ENCODE peak calls at places on chromosomes 2 and 18, in five cellular contexts. One of them, this sample, is unnamed.

GRCh38 chr2:61910603-61911002 is 5.1 kb downstream of the COMMD1 start:
- DNase-seq in GM20000: no peak
- DNase-seq in amygdala: no peak
- DNase-seq in activated CD4-positive, alpha-beta memory T cell treated with anti-CD3 and anti-CD28 coated beads for 36 hours: no peak
- DNase-seq in ELR: peak; percentile 38
- DNase-seq in this sample: no peak

GRCh38 chr2:64204006-64204632 is 59.9 kb upstream of the PELI1 start:
- DNase-seq in amygdala: peak; percentile 9
- DNase-seq in ELR: peak; percentile 31
- DNase-seq in GM20000: peak; percentile 62
- DNase-seq in activated CD4-positive, alpha-beta memory T cell treated with anti-CD3 and anti-CD28 coated beads for 36 hours: peak; percentile 69
- DNase-seq in this sample: no peak

GRCh38 chr2:20400306-20400705 is 46.6 kb upstream of the RHOB start:
- DNase-seq in activated CD4-positive, alpha-beta memory T cell treated with anti-CD3 and anti-CD28 coated beads for 36 hours: no peak
- DNase-seq in amygdala: no peak
- DNase-seq in ELR: no peak
- DNase-seq in GM20000: no peak
- DNase-seq in this sample: no peak

GRCh38 chr2:219388845-219389156 is 1.1 kb upstream of the DNPEP start:
- DNase-seq in amygdala: no peak
- DNase-seq in GM20000: no peak
- DNase-seq in activated CD4-positive, alpha-beta memory T cell treated with anti-CD3 and anti-CD28 coated beads for 36 hours: no peak
- DNase-seq in ELR: no peak
- DNase-seq in this sample: no peak

GRCh38 chr18:78875998-78876650 is 103.5 kb upstream of the SALL3 start:
- DNase-seq in ELR: no peak
- DNase-seq in activated CD4-positive, alpha-beta memory T cell treated with anti-CD3 and anti-CD28 coated beads for 36 hours: no peak
- DNase-seq in GM20000: no peak
- DNase-seq in amygdala: no peak
- DNase-seq in this sample: no peak

GRCh38 chr2:104851236-104852160 is 2.4 kb upstream of the POU3F3 start:
- DNase-seq in ELR: no peak
- DNase-seq in amygdala: no peak
- DNase-seq in activated CD4-positive, alpha-beta memory T cell treated with anti-CD3 and anti-CD28 coated beads for 36 hours: no peak
- DNase-seq in GM20000: no peak
- DNase-seq in this sample: no peak

GRCh38 chr2:133122529-133122928 is 445.7 kb downstream of the NCKAP5 start:
- DNase-seq in ELR: no peak
- DNase-seq in GM20000: no peak
- DNase-seq in activated CD4-positive, alpha-beta memory T cell treated with anti-CD3 and anti-CD28 coated beads for 36 hours: no peak
- DNase-seq in amygdala: no peak
- DNase-seq in this sample: no peak

GRCh38 chr2:18454692-18455255 is 105.7 kb downstream of the RDH14 start:
- DNase-seq in ELR: no peak
- DNase-seq in GM20000: no peak
- DNase-seq in activated CD4-positive, alpha-beta memory T cell treated with anti-CD3 and anti-CD28 coated beads for 36 hours: no peak
- DNase-seq in amygdala: no peak
- DNase-seq in this sample: no peak

GRCh38 chr2:172743143-172743542 is 7.5 kb downstream of the RAPGEF4 start:
- DNase-seq in GM20000: no peak
- DNase-seq in activated CD4-positive, alpha-beta memory T cell treated with anti-CD3 and anti-CD28 coated beads for 36 hours: no peak
- DNase-seq in amygdala: no peak
- DNase-seq in ELR: no peak
- DNase-seq in this sample: no peak